ENCODE peak calls at places on chromosomes 16 and 17, in six cellular contexts. One of them, this sample, is unnamed.

GRCh38 chr17:76504117-76504516 is 2.9 kb upstream of the RHBDF2 start:
- DNase-seq in iris pigment epithelial cell: peak; percentile 46
- DNase-seq in stimulated activated CD4-positive, alpha-beta T cell treated with anti-CD3 and anti-CD28 coated beads, Interleukin-1b, Interleukin-23, amount 100 ng/mL, for 1 hour: no peak
- DNase-seq in Daoy: no peak
- DNase-seq in mucosa of gallbladder: no peak
- DNase-seq in PC-9: no peak
- DNase-seq in this sample: peak; percentile 61

GRCh38 chr17:45274033-45274432 is 12.1 kb upstream of the SPATA32 start:
- DNase-seq in iris pigment epithelial cell: no peak
- DNase-seq in stimulated activated CD4-positive, alpha-beta T cell treated with anti-CD3 and anti-CD28 coated beads, Interleukin-1b, Interleukin-23, amount 100 ng/mL, for 1 hour: no peak
- DNase-seq in Daoy: no peak
- DNase-seq in mucosa of gallbladder: no peak
- DNase-seq in PC-9: no peak
- DNase-seq in this sample: no peak

GRCh38 chr16:15777533-15778203 is 79.2 kb downstream of the MYH11 start:
- DNase-seq in iris pigment epithelial cell: peak; percentile 55
- DNase-seq in stimulated activated CD4-positive, alpha-beta T cell treated with anti-CD3 and anti-CD28 coated beads, Interleukin-1b, Interleukin-23, amount 100 ng/mL, for 1 hour: no peak
- DNase-seq in Daoy: peak; percentile 62
- DNase-seq in mucosa of gallbladder: no peak
- DNase-seq in PC-9: peak; percentile 50
- DNase-seq in this sample: peak; percentile 67

GRCh38 chr17:73657473-73658116 is 13.3 kb upstream of the SDK2 start:
- DNase-seq in iris pigment epithelial cell: peak; percentile 17
- DNase-seq in stimulated activated CD4-positive, alpha-beta T cell treated with anti-CD3 and anti-CD28 coated beads, Interleukin-1b, Interleukin-23, amount 100 ng/mL, for 1 hour: no peak
- DNase-seq in Daoy: peak; percentile 66
- DNase-seq in mucosa of gallbladder: peak; percentile 62
- DNase-seq in PC-9: no peak
- DNase-seq in this sample: peak; percentile 47

GRCh38 chr16:58027341-58028167 is 2.0 kb downstream of the MMP15 start:
- DNase-seq in iris pigment epithelial cell: peak; percentile 54
- DNase-seq in stimulated activated CD4-positive, alpha-beta T cell treated with anti-CD3 and anti-CD28 coated beads, Interleukin-1b, Interleukin-23, amount 100 ng/mL, for 1 hour: no peak
- DNase-seq in Daoy: peak; percentile 35
- DNase-seq in mucosa of gallbladder: no peak
- DNase-seq in PC-9: peak; percentile 60
- DNase-seq in this sample: no peak

GRCh38 chr16:2474877-2475412 is at the start of gene TBC1D24:
- DNase-seq in iris pigment epithelial cell: peak; percentile 70
- DNase-seq in stimulated activated CD4-positive, alpha-beta T cell treated with anti-CD3 and anti-CD28 coated beads, Interleukin-1b, Interleukin-23, amount 100 ng/mL, for 1 hour: peak; percentile 53
- DNase-seq in Daoy: peak; percentile 90
- DNase-seq in mucosa of gallbladder: peak; percentile 86
- DNase-seq in PC-9: peak; percentile 46
- DNase-seq in this sample: peak; percentile 75

GRCh38 chr16:11306997-11307638 is 26.0 kb upstream of the PRM1 start:
- DNase-seq in iris pigment epithelial cell: peak; percentile 41
- DNase-seq in stimulated activated CD4-positive, alpha-beta T cell treated with anti-CD3 and anti-CD28 coated beads, Interleukin-1b, Interleukin-23, amount 100 ng/mL, for 1 hour: no peak
- DNase-seq in Daoy: no peak
- DNase-seq in mucosa of gallbladder: no peak
- DNase-seq in PC-9: no peak
- DNase-seq in this sample: no peak

GRCh38 chr16:1366712-1367299 is 15.1 kb downstream of the GNPTG start:
- DNase-seq in iris pigment epithelial cell: no peak
- DNase-seq in stimulated activated CD4-positive, alpha-beta T cell treated with anti-CD3 and anti-CD28 coated beads, Interleukin-1b, Interleukin-23, amount 100 ng/mL, for 1 hour: no peak
- DNase-seq in Daoy: no peak
- DNase-seq in mucosa of gallbladder: no peak
- DNase-seq in PC-9: no peak
- DNase-seq in this sample: no peak

GRCh38 chr17:50169121-50169764 is 3.4 kb downstream of the SGCA start:
- DNase-seq in iris pigment epithelial cell: peak; percentile 69
- DNase-seq in stimulated activated CD4-positive, alpha-beta T cell treated with anti-CD3 and anti-CD28 coated beads, Interleukin-1b, Interleukin-23, amount 100 ng/mL, for 1 hour: no peak
- DNase-seq in Daoy: peak; percentile 68
- DNase-seq in mucosa of gallbladder: peak; percentile 60
- DNase-seq in PC-9: peak; percentile 69
- DNase-seq in this sample: peak; percentile 73

GRCh38 chr16:86740817-86741799 is 162.8 kb downstream of the FOXL1 start:
- DNase-seq in iris pigment epithelial cell: peak; percentile 84
- DNase-seq in stimulated activated CD4-positive, alpha-beta T cell treated with anti-CD3 and anti-CD28 coated beads, Interleukin-1b, Interleukin-23, amount 100 ng/mL, for 1 hour: no peak
- DNase-seq in Daoy: peak; percentile 89
- DNase-seq in mucosa of gallbladder: peak; percentile 22
- DNase-seq in PC-9: no peak
- DNase-seq in this sample: peak; percentile 88

GRCh38 chr16:81523387-81524115 is 78.9 kb downstream of the CMIP start:
- DNase-seq in iris pigment epithelial cell: peak; percentile 83
- DNase-seq in stimulated activated CD4-positive, alpha-beta T cell treated with anti-CD3 and anti-CD28 coated beads, Interleukin-1b, Interleukin-23, amount 100 ng/mL, for 1 hour: no peak
- DNase-seq in Daoy: peak; percentile 88
- DNase-seq in mucosa of gallbladder: no peak
- DNase-seq in PC-9: peak; percentile 91
- DNase-seq in this sample: peak; percentile 71

GRCh38 chr17:72952641-72953313 is 139.7 kb downstream of the SLC39A11 start:
- DNase-seq in iris pigment epithelial cell: peak; percentile 12
- DNase-seq in stimulated activated CD4-positive, alpha-beta T cell treated with anti-CD3 and anti-CD28 coated beads, Interleukin-1b, Interleukin-23, amount 100 ng/mL, for 1 hour: no peak
- DNase-seq in Daoy: no peak
- DNase-seq in mucosa of gallbladder: no peak
- DNase-seq in PC-9: no peak
- DNase-seq in this sample: no peak

GRCh38 chr17:63455417-63455816 is 9.3 kb upstream of the CYB561 start:
- DNase-seq in iris pigment epithelial cell: no peak
- DNase-seq in stimulated activated CD4-positive, alpha-beta T cell treated with anti-CD3 and anti-CD28 coated beads, Interleukin-1b, Interleukin-23, amount 100 ng/mL, for 1 hour: no peak
- DNase-seq in Daoy: no peak
- DNase-seq in mucosa of gallbladder: peak; percentile 54
- DNase-seq in PC-9: no peak
- DNase-seq in this sample: no peak

GRCh38 chr16:19874816-19875546 is 9.7 kb downstream of the GPRC5B start:
- DNase-seq in iris pigment epithelial cell: no peak
- DNase-seq in stimulated activated CD4-positive, alpha-beta T cell treated with anti-CD3 and anti-CD28 coated beads, Interleukin-1b, Interleukin-23, amount 100 ng/mL, for 1 hour: no peak
- DNase-seq in Daoy: no peak
- DNase-seq in mucosa of gallbladder: no peak
- DNase-seq in PC-9: no peak
- DNase-seq in this sample: no peak